ENCODE peak calls at places on chromosomes 2 and 18, in six cellular contexts. L, U, G, Z, S and D are unnamed samples.

GRCh38 chr2:218074031-218074430 is 5.0 kb downstream of the RUFY4 start:
- DNase-seq in S (no peak), U (no peak), Z (peak; percentile 33), G (no peak), L (no peak), D (peak; percentile 48)

GRCh38 chr2:144131042-144131441 is 388.9 kb downstream of the ZEB2 start:
- DNase-seq in G (no peak), S (no peak), U (no peak), Z (no peak), L (no peak), D (no peak)

GRCh38 chr18:43312891-43313290 is 35.6 kb upstream of the SYT4 start:
- DNase-seq in Z (no peak), S (no peak), G (no peak), L (no peak), U (no peak), D (no peak)

GRCh38 chr2:50729306-50730105 is 302.4 kb downstream of the NRXN1 start:
- DNase-seq in S (no peak), U (no peak), L (no peak), Z (no peak), G (no peak), D (no peak)

GRCh38 chr18:63511285-63511684 is 30.9 kb upstream of the SERPINB12 start:
- DNase-seq in Z (no peak), U (no peak), G (no peak), S (no peak), L (no peak), D (no peak)

GRCh38 chr2:26465981-26466471 is 11.9 kb downstream of the OTOF start:
- DNase-seq in S (no peak), Z (no peak), L (no peak), G (no peak), U (no peak), D (no peak)

GRCh38 chr2:239958366-239958765 is 66.8 kb downstream of the NDUFA10 start:
- DNase-seq in S (no peak), L (no peak), G (no peak), Z (no peak), U (no peak), D (no peak)

GRCh38 chr2:6741229-6741628 is 124.5 kb downstream of the CMPK2 start:
- DNase-seq in Z (no peak), U (no peak), S (no peak), L (no peak), G (no peak), D (no peak)

GRCh38 chr2:45889053-45889452 is 237.6 kb downstream of the PRKCE start:
- DNase-seq in G (peak; percentile 68), S (peak; percentile 13), L (no peak), Z (peak; percentile 12), U (no peak), D (peak; percentile 29)

GRCh38 chr2:196201229-196201998 is 30.0 kb upstream of the STK17B start:
- DNase-seq in G (no peak), U (no peak), S (no peak), Z (no peak), L (no peak), D (no peak)

GRCh38 chr2:3478846-3479385 is 40.4 kb downstream of the ADI1 start:
- DNase-seq in S (no peak), G (no peak), U (no peak), L (no peak), Z (no peak), D (no peak)

GRCh38 chr18:58862851-58863538 is 1.7 kb upstream of the ZNF532 start:
- DNase-seq in Z (peak; percentile 15), S (peak; percentile 44), G (peak; percentile 44), U (no peak), L (peak; percentile 49), D (peak; percentile 10)

GRCh38 chr2:735670-736218 is 58.5 kb upstream of the TMEM18 start:
- DNase-seq in L (no peak), Z (no peak), S (no peak), G (no peak), U (no peak), D (peak; percentile 11)

GRCh38 chr2:104702451-104702850 is 151.5 kb upstream of the POU3F3 start:
- DNase-seq in G (no peak), Z (no peak), L (no peak), U (no peak), S (no peak), D (no peak)

GRCh38 chr2:222733846-222734689 is 62.6 kb downstream of the MOGAT1 start:
- DNase-seq in S (no peak), U (no peak), L (no peak), G (no peak), Z (no peak), D (no peak)

GRCh38 chr2:135029481-135030134 is 17.6 kb downstream of the MAP3K19 start:
- DNase-seq in G (no peak), U (no peak), Z (no peak), S (no peak), L (no peak), D (no peak)